ENCODE peak calls at places on chromosomes 6 and 20, in seven cellular contexts. X is Peyer's patch; F is GM23248; B is esophagus squamous epithelium; R is psoas muscle; U is CD4-positive, CD25-positive, alpha-beta regulatory T cell; Q is heart left ventricle. S is an unnamed sample.
A peak's percentile ranks its signal among the peaks of the same experiment; 100 is the strongest.

GRCh38 chr20:60974022-60974421 is 278.0 kb upstream of the CDH4 start:
- DNase-seq in U (no peak), Q (no peak), B (no peak), X (no peak), R (no peak), F (no peak), S (no peak)

GRCh38 chr6:129485746-129486145 is 224.2 kb downstream of the ARHGAP18 start:
- DNase-seq in X (no peak), Q (no peak), R (no peak), U (no peak), F (no peak), B (no peak), S (peak; percentile 21)

GRCh38 chr6:170203212-170203611 is 87.7 kb downstream of the DLL1 start:
- DNase-seq in Q (no peak), F (peak; percentile 15), R (no peak), B (no peak), X (peak; percentile 24), U (no peak), S (no peak)

GRCh38 chr6:130997061-130997753 is 65.8 kb downstream of the EPB41L2 start:
- DNase-seq in B (no peak), R (no peak), Q (no peak), U (no peak), F (peak; percentile 31), X (no peak), S (peak; percentile 58)

GRCh38 chr6:89680551-89680950 is 42.0 kb upstream of the LYRM2 start:
- DNase-seq in F (no peak), R (no peak), Q (peak; percentile 37), X (no peak), U (no peak), B (no peak), S (no peak)

GRCh38 chr6:62623851-62624532 is 338.0 kb upstream of the KHDRBS2 start:
- DNase-seq in B (no peak), U (no peak), X (no peak), R (no peak), Q (no peak), F (no peak), S (no peak)

GRCh38 chr20:6164421-6165341 is 41.9 kb upstream of the FERMT1 start:
- DNase-seq in U (no peak), F (peak; percentile 29), B (no peak), X (no peak), Q (peak; percentile 33), R (peak; percentile 35), S (no peak)

GRCh38 chr6:167795321-167795811 is 31.3 kb upstream of the AFDN start:
- DNase-seq in F (no peak), U (no peak), B (no peak), Q (no peak), X (no peak), R (no peak), S (no peak)

GRCh38 chr6:132909742-132910141 is 95.4 kb downstream of the RPS12 start:
- DNase-seq in Q (no peak), R (no peak), U (no peak), X (no peak), F (no peak), B (no peak), S (no peak)

GRCh38 chr6:26136321-26136720 is 49.1 kb downstream of the HFE start:
- DNase-seq in Q (no peak), R (no peak), B (no peak), F (no peak), U (no peak), X (no peak), S (no peak)

GRCh38 chr6:154478021-154478651 is 32.3 kb downstream of the CNKSR3 start:
- DNase-seq in F (peak; percentile 40), X (no peak), U (no peak), B (no peak), Q (peak; percentile 47), R (no peak), S (no peak)

GRCh38 chr20:42123981-42124473 is 505.9 kb upstream of the CHD6 start:
- DNase-seq in R (no peak), F (no peak), U (no peak), X (no peak), B (no peak), Q (peak; percentile 63), S (no peak)

GRCh38 chr6:14796974-14797762 is 448.7 kb upstream of the JARID2 start:
- DNase-seq in X (no peak), U (no peak), Q (no peak), B (no peak), F (peak; percentile 60), R (no peak), S (no peak)

GRCh38 chr6:84103029-84103428 is 69.5 kb downstream of the MRAP2 start:
- DNase-seq in U (no peak), X (no peak), F (peak; percentile 84), Q (no peak), B (no peak), R (no peak), S (no peak)

GRCh38 chr6:13012977-13013680 is 296.6 kb downstream of the PHACTR1 start:
- DNase-seq in F (peak; percentile 12), B (no peak), Q (peak; percentile 66), U (no peak), R (peak; percentile 17), X (no peak), S (no peak)

GRCh38 chr6:129748212-129748900 is 38.4 kb upstream of the ARHGAP18 start:
- DNase-seq in B (no peak), X (peak; percentile 73), F (peak; percentile 36), U (peak; percentile 68), R (peak; percentile 13), Q (peak; percentile 27), S (no peak)

GRCh38 chr6:27532820-27533538 is 60.1 kb upstream of the ZNF184 start:
- DNase-seq in Q (no peak), U (no peak), F (peak; percentile 45), R (no peak), B (no peak), X (no peak), S (no peak)

GRCh38 chr6:166647896-166648295 is 20.8 kb upstream of the RPS6KA2 start:
- DNase-seq in X (no peak), B (no peak), Q (no peak), R (no peak), F (no peak), U (no peak), S (no peak)

GRCh38 chr6:146481527-146481926 is 62.1 kb upstream of the RAB32 start:
- DNase-seq in F (no peak), B (no peak), R (no peak), Q (no peak), X (no peak), U (no peak), S (no peak)

GRCh38 chr20:31606678-31606927 is 1.5 kb downstream of the ID1 start:
- DNase-seq in X (no peak), B (no peak), F (no peak), R (no peak), U (no peak), Q (no peak), S (no peak)

GRCh38 chr20:31606928-31607639 is 2.0 kb downstream of the ID1 start:
- DNase-seq in U (no peak), R (peak; percentile 69), F (peak; percentile 95), B (no peak), Q (no peak), X (peak; percentile 57), S (peak; percentile 73)

GRCh38 chr20:31607640-31608255 is 2.7 kb downstream of the ID1 start:
- DNase-seq in U (no peak), F (peak; percentile 78), X (no peak), Q (no peak), R (no peak), B (no peak), S (no peak)

GRCh38 chr20:31605902-31606677 is 1.0 kb downstream of the ID1 start:
- DNase-seq in X (peak; percentile 58), F (peak; percentile 60), Q (peak; percentile 37), U (peak; percentile 13), B (no peak), R (peak; percentile 37), S (no peak)

DNA sequence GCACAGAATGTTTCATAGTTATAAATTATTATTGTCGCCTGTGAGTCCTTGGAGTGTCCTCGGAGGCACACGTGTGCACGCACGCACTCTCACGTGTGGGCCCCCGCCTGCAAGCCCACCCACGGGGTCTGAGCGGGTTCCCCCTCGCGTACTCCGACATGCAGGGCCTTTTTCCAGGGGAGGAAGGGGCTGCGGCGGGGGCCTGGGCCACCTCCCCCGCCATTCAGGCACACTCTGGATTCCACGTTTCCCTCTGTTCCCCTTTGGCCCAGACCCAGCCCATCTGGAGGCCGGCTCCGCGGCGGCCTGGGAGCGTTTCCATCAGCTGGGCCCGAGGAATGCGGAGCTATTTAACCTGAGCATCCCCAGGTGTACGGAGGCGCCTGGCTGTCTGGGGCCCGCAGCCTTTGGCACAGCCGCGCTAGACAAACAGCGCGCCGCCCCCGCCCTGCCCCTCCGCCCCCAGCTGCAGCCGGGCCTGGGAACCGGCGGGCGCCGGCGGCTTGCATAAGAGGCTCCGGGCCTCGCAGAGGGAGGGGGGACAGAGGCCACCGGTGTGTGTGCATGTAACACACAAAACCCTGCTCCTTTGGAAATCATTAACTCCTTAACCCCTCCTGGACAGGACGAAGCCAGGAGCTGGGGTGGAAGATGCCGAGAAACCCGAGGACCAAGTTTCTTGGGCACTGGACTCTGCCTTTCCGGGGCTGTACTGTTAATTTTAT is 3.3 kb downstream of the ID1 start:
- DNase-seq in B (no peak), X (peak; percentile 93), F (peak; percentile 90), R (peak; percentile 82), U (no peak), Q (peak; percentile 87), S (peak; percentile 46)
- H3K27ac ChIP-seq in B (peak overlapping the region; percentile 94), X (peak overlapping the region; percentile 13), F (peak overlapping the region; percentile 100), R (peak overlapping the region; percentile 85), U (no peak overlapping the region), Q (peak overlapping the region; percentile 95), S (no peak overlapping the region)

GRCh38 chr6:17930321-17930993 is 57.0 kb downstream of the KIF13A start:
- DNase-seq in R (no peak), F (peak; percentile 55), X (no peak), B (no peak), Q (no peak), U (no peak), S (no peak)
- H3K27ac ChIP-seq in R (peak overlapping the region; percentile 76), F (peak overlapping the region; percentile 95), X (no peak overlapping the region), B (peak overlapping the region; percentile 63), Q (peak overlapping the region; percentile 90), U (no peak overlapping the region), S (no peak overlapping the region)

DNA sequence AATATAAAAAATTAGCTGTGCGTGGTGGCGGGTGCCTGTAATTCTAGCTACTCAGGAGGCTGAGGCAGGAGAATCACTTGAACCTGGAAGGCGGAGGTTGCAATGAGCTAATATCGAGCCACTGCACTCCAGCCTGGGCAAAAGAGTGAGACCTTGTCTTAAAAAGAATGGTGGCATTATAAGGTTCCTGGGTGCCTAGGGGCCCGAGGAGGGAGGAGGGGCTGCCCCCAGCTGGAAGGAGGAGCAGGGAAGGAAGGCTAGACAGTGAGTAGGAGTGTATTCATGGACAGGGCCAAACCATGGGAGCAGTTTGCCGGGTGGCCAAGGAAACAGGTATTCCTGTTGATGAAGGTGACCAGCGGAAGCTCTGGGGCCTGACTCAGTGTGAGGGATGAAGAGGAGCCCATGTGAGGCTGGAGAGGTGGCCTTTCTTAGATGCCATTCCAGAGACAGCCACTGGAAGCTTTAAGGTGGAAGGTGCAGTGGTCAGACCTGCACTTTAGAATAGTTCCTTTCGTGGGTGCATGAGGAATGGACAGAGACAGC is 24.2 kb downstream of the MANBAL start:
- DNase-seq in Q (no peak), F (no peak), R (no peak), X (peak; percentile 40), U (no peak), B (no peak), S (no peak)
- H3K27ac ChIP-seq in Q (peak overlapping the region; percentile 93), F (peak overlapping the region; percentile 74), R (no peak overlapping the region), X (peak overlapping the region; percentile 78), U (no peak overlapping the region), B (peak overlapping the region; percentile 89), S (no peak overlapping the region)

DNA sequence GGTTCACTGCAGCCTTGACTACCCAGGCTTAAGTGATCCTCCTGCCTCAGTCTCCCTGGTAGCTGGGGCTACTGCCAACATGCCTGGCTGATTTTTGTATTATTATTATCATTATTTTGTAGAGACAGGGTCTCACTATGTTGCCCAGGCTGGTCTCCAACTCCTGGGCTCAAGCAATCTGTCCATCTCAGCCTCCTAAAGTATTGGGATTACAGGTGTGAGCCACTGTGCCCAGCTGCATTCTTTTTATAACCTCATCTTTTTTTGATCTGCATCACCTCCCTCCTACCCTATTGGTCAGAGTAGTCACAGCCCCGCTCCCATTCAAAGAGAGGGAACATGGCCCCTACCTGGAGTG is 23.6 kb upstream of the IER3 start:
- DNase-seq in B (no peak), X (no peak), U (no peak), R (no peak), F (no peak), Q (no peak), S (no peak)
- H3K27ac ChIP-seq in B (no peak overlapping the region), X (no peak overlapping the region), U (no peak overlapping the region), R (no peak overlapping the region), F (no peak overlapping the region), Q (no peak overlapping the region), S (no peak overlapping the region)

S was measured in SJCRH30.